ENCODE peak calls at places on chromosome 17, in four cellular contexts. One of them, this sample, is unnamed.

GRCh38 chr17:75848523-75849303 is 4.5 kb upstream of the UNC13D start:
- DNase-seq in transverse colon: peak; percentile 88
- DNase-seq in body of pancreas: peak; percentile 90
- DNase-seq in heart right ventricle: peak; percentile 79
- DNase-seq in this sample: peak; percentile 90

GRCh38 chr17:76131692-76132573 is 9.1 kb downstream of the FOXJ1 start:
- DNase-seq in transverse colon: no peak
- DNase-seq in body of pancreas: no peak
- DNase-seq in heart right ventricle: no peak
- DNase-seq in this sample: no peak

GRCh38 chr17:29443041-29443440 is 52.9 kb downstream of the TAOK1 start:
- DNase-seq in transverse colon: no peak
- DNase-seq in body of pancreas: no peak
- DNase-seq in heart right ventricle: no peak
- DNase-seq in this sample: no peak

GRCh38 chr17:22517716-22518115 is 825.4 kb downstream of the KCNJ18 start:
- DNase-seq in transverse colon: no peak
- DNase-seq in body of pancreas: no peak
- DNase-seq in heart right ventricle: no peak
- DNase-seq in this sample: no peak

GRCh38 chr17:19574956-19575355 is 41.3 kb downstream of the SLC47A1 start:
- DNase-seq in transverse colon: no peak
- DNase-seq in body of pancreas: no peak
- DNase-seq in heart right ventricle: no peak
- DNase-seq in this sample: no peak

GRCh38 chr17:37741334-37742113 is 3.3 kb downstream of the HNF1B start:
- DNase-seq in transverse colon: no peak
- DNase-seq in body of pancreas: no peak
- DNase-seq in heart right ventricle: no peak
- DNase-seq in this sample: no peak

GRCh38 chr17:83179811-83180210 is 100.4 kb downstream of the METRNL start:
- DNase-seq in transverse colon: no peak
- DNase-seq in body of pancreas: no peak
- DNase-seq in heart right ventricle: no peak
- DNase-seq in this sample: no peak

GRCh38 chr17:74619077-74619673 is 4.4 kb downstream of the CD300E start:
- DNase-seq in transverse colon: no peak
- DNase-seq in body of pancreas: peak; percentile 20
- DNase-seq in heart right ventricle: no peak
- DNase-seq in this sample: no peak

GRCh38 chr17:39595928-39596327 is 11.8 kb downstream of the NEUROD2 start:
- DNase-seq in transverse colon: no peak
- DNase-seq in body of pancreas: no peak
- DNase-seq in heart right ventricle: no peak
- DNase-seq in this sample: no peak

GRCh38 chr17:8843344-8843743 is 24.1 kb downstream of the PIK3R6 start:
- DNase-seq in transverse colon: no peak
- DNase-seq in body of pancreas: no peak
- DNase-seq in heart right ventricle: no peak
- DNase-seq in this sample: no peak

GRCh38 chr17:60392845-60393702 is 1.1 kb upstream of the USP32 start:
- DNase-seq in transverse colon: peak; percentile 59
- DNase-seq in body of pancreas: peak; percentile 71
- DNase-seq in heart right ventricle: no peak
- DNase-seq in this sample: peak; percentile 43

GRCh38 chr17:79183221-79184158 is 108.9 kb downstream of the ENGASE start:
- DNase-seq in transverse colon: no peak
- DNase-seq in body of pancreas: no peak
- DNase-seq in heart right ventricle: no peak
- DNase-seq in this sample: no peak

GRCh38 chr17:44970136-44970737 is 2.1 kb upstream of the C1QL1 start:
- DNase-seq in transverse colon: peak; percentile 39
- DNase-seq in body of pancreas: peak; percentile 22
- DNase-seq in heart right ventricle: peak; percentile 45
- DNase-seq in this sample: no peak

GRCh38 chr17:12509836-12510235 is 155.9 kb upstream of the MYOCD start:
- DNase-seq in transverse colon: no peak
- DNase-seq in body of pancreas: no peak
- DNase-seq in heart right ventricle: no peak
- DNase-seq in this sample: no peak

GRCh38 chr17:82687375-82687861 is 11.1 kb downstream of the RAB40B start:
- DNase-seq in transverse colon: no peak
- DNase-seq in body of pancreas: peak; percentile 37
- DNase-seq in heart right ventricle: no peak
- DNase-seq in this sample: peak; percentile 22

GRCh38 chr17:51372345-51373004 is 112.1 kb downstream of the UTP18 start:
- DNase-seq in transverse colon: peak; percentile 13
- DNase-seq in body of pancreas: peak; percentile 17
- DNase-seq in heart right ventricle: no peak
- DNase-seq in this sample: no peak

GRCh38 chr17:6427284-6427781 is 7.6 kb downstream of the AIPL1 start:
- DNase-seq in transverse colon: no peak
- DNase-seq in body of pancreas: no peak
- DNase-seq in heart right ventricle: no peak
- DNase-seq in this sample: no peak

GRCh38 chr17:37024181-37024637 is 75.5 kb downstream of the AATF start:
- DNase-seq in transverse colon: no peak
- DNase-seq in body of pancreas: no peak
- DNase-seq in heart right ventricle: no peak
- DNase-seq in this sample: no peak

GRCh38 chr17:21252289-21252874 is 828 bp downstream of the NATD1 start:
- DNase-seq in transverse colon: no peak
- DNase-seq in body of pancreas: no peak
- DNase-seq in heart right ventricle: no peak
- DNase-seq in this sample: no peak

GRCh38 chr17:62963296-62963695 is 2.7 kb upstream of the TANC2 start:
- DNase-seq in transverse colon: no peak
- DNase-seq in body of pancreas: no peak
- DNase-seq in heart right ventricle: no peak
- DNase-seq in this sample: no peak

GRCh38 chr17:77068915-77069314 is 71.9 kb upstream of the SEC14L1 start:
- DNase-seq in transverse colon: no peak
- DNase-seq in body of pancreas: no peak
- DNase-seq in heart right ventricle: no peak
- DNase-seq in this sample: no peak

GRCh38 chr17:32370426-32370825 is 20.5 kb downstream of the ZNF207 start:
- DNase-seq in transverse colon: no peak
- DNase-seq in body of pancreas: no peak
- DNase-seq in heart right ventricle: no peak
- DNase-seq in this sample: no peak

GRCh38 chr17:69434164-69434579 is 19.7 kb downstream of the MAP2K6 start:
- DNase-seq in transverse colon: no peak
- DNase-seq in body of pancreas: no peak
- DNase-seq in heart right ventricle: no peak
- DNase-seq in this sample: no peak

GRCh38 chr17:62737513-62737912 is 70.6 kb downstream of the MARCHF10 start:
- DNase-seq in transverse colon: no peak
- DNase-seq in body of pancreas: no peak
- DNase-seq in heart right ventricle: no peak
- DNase-seq in this sample: no peak

GRCh38 chr17:142102-142661 is 4.8 kb downstream of the SCGB1C2 start:
- DNase-seq in transverse colon: no peak
- DNase-seq in body of pancreas: peak; percentile 52
- DNase-seq in heart right ventricle: no peak
- DNase-seq in this sample: no peak

GRCh38 chr17:38742431-38743308 is 5.5 kb downstream of the PCGF2 start:
- DNase-seq in transverse colon: peak; percentile 68
- DNase-seq in body of pancreas: peak; percentile 71
- DNase-seq in heart right ventricle: no peak
- DNase-seq in this sample: no peak

GRCh38 chr17:82007228-82007494 is 15.5 kb downstream of the CENPX start:
- DNase-seq in transverse colon: no peak
- DNase-seq in body of pancreas: no peak
- DNase-seq in heart right ventricle: no peak
- DNase-seq in this sample: no peak

GRCh38 chr17:78729636-78730035 is 52.4 kb downstream of the CYTH1 start:
- DNase-seq in transverse colon: no peak
- DNase-seq in body of pancreas: no peak
- DNase-seq in heart right ventricle: no peak
- DNase-seq in this sample: no peak

GRCh38 chr17:27078296-27078695 is 215.6 kb upstream of the WSB1 start:
- DNase-seq in transverse colon: no peak
- DNase-seq in body of pancreas: no peak
- DNase-seq in heart right ventricle: no peak
- DNase-seq in this sample: no peak
- H3K9me3 ChIP-seq in transverse colon: no peaks in the 10 kb centered on the region
- H3K9me3 ChIP-seq in body of pancreas: no peaks in the 10 kb centered on the region
- H3K9me3 ChIP-seq in heart right ventricle: no peaks in the 10 kb centered on the region
- H3K9me3 ChIP-seq in this sample: peaks cover 4% of the 10 kb centered on the region

GRCh38 chr17:55410722-55411462 is 10.7 kb downstream of the MMD start:
- DNase-seq in transverse colon: no peak
- DNase-seq in body of pancreas: no peak
- DNase-seq in heart right ventricle: no peak
- DNase-seq in this sample: no peak

GRCh38 chr17:55405600-55405999 is 16.0 kb downstream of the MMD start:
- DNase-seq in transverse colon: no peak
- DNase-seq in body of pancreas: no peak
- DNase-seq in heart right ventricle: no peak
- DNase-seq in this sample: no peak

GRCh38 chr17:55407641-55408566 is 13.7 kb downstream of the MMD start:
- DNase-seq in transverse colon: no peak
- DNase-seq in body of pancreas: no peak
- DNase-seq in heart right ventricle: no peak
- DNase-seq in this sample: no peak

GRCh38 chr17:55411463-55411855 is 10.2 kb downstream of the MMD start:
- DNase-seq in transverse colon: no peak
- DNase-seq in body of pancreas: no peak
- DNase-seq in heart right ventricle: no peak
- DNase-seq in this sample: no peak

GRCh38 chr17:55409030-55409800 is 12.4 kb downstream of the MMD start:
- DNase-seq in transverse colon: no peak
- DNase-seq in body of pancreas: no peak
- DNase-seq in heart right ventricle: no peak
- DNase-seq in this sample: no peak
- H3K36me3 ChIP-seq in transverse colon: peaks cover 36% of the 10 kb centered on the region
- H3K36me3 ChIP-seq in body of pancreas: peaks cover 5% of the 10 kb centered on the region
- H3K36me3 ChIP-seq in heart right ventricle: peaks cover 99% of the 10 kb centered on the region
- H3K36me3 ChIP-seq in this sample: no peaks in the 10 kb centered on the region

DNA sequence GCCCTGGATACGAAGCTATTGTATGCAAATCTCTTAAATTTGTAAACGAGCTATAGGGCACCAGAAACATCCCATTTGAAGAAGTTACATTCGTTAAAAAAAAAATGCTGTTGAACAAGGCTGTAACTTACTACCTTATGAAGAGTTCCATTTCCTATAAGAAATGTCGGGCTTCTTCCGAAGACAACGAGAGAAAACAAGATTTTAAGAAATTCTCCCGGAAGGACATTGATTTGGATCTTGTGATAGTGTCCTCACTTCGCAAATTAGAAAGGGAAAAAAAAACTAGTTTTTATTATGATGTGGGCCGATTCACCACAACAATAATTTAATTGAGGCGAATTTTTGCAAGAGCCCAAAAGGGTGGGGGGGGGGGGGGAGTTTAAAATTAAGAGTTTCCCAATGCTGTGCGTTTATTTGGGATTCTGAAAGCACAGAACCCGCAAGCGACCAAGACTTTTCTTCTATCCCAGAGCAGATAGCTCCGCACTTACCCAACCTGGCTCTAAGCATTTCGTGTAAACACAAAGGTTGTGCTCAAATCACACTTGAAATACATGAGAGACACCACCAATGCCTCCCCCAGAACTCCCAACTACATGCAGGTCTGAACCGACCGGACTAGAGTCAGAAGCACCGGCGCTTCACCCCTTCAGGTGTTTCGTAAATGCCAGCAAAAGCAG is 1.4 kb upstream of the SOX9 start:
- DNase-seq in transverse colon: no peak
- DNase-seq in body of pancreas: no peak
- DNase-seq in heart right ventricle: no peak
- DNase-seq in this sample: no peak
- H3K4me3 ChIP-seq in transverse colon: no peak overlapping the region
- H3K4me3 ChIP-seq in body of pancreas: peak overlapping the region; percentile 44
- H3K4me3 ChIP-seq in heart right ventricle: peak overlapping the region; percentile 62
- H3K4me3 ChIP-seq in this sample: no peak overlapping the region

DNA sequence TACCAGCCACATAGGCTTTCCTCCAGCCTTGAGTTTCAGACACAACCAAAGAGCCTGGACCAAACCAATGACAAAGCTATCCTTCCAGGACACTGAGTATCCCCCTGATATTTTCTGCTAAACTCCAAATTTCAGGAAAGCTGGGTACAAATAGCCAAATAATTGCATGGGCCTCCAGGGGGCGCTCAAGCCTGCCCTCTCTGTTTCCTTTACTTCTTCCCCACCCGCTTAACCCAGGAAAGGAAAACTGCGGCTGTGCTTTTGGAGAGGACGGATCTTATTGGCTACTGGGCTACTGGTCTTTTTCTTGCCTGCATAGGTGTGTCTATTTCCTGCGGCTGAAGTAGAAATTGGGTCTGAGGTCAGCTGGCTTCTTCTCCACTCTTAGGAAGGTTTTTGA is 30.1 kb downstream of the GNGT2 start:
- DNase-seq in transverse colon: peak; percentile 74
- DNase-seq in body of pancreas: peak; percentile 75
- DNase-seq in heart right ventricle: peak; percentile 59
- DNase-seq in this sample: peak; percentile 73
- H3K9me3 ChIP-seq in transverse colon: peaks cover 19% of the 10 kb centered on the region
- H3K9me3 ChIP-seq in body of pancreas: peaks cover 3% of the 10 kb centered on the region
- H3K9me3 ChIP-seq in heart right ventricle: peaks cover 28% of the 10 kb centered on the region
- H3K9me3 ChIP-seq in this sample: peaks cover 25% of the 10 kb centered on the region

GRCh38 chr17:7513850-7514419 is 29.8 kb downstream of the POLR2A start:
- DNase-seq in transverse colon: no peak
- DNase-seq in body of pancreas: no peak
- DNase-seq in heart right ventricle: no peak
- DNase-seq in this sample: no peak
- H3K36me3 ChIP-seq in transverse colon: peaks cover 29% of the 10 kb centered on the region
- H3K36me3 ChIP-seq in body of pancreas: peaks cover 32% of the 10 kb centered on the region
- H3K36me3 ChIP-seq in heart right ventricle: peaks cover 58% of the 10 kb centered on the region
- H3K36me3 ChIP-seq in this sample: peaks cover 12% of the 10 kb centered on the region

GRCh38 chr17:17300624-17301568 is 2.3 kb upstream of the NT5M start:
- DNase-seq in transverse colon: peak; percentile 52
- DNase-seq in body of pancreas: peak; percentile 73
- DNase-seq in heart right ventricle: peak; percentile 44
- DNase-seq in this sample: peak; percentile 56
- H3K4me3 ChIP-seq in transverse colon: no peak overlapping the region
- H3K4me3 ChIP-seq in body of pancreas: no peak overlapping the region
- H3K4me3 ChIP-seq in heart right ventricle: peak overlapping the region; percentile 50
- H3K4me3 ChIP-seq in this sample: no peak overlapping the region

GRCh38 chr17:15892679-15893332 is 52.1 kb upstream of the ADORA2B start:
- DNase-seq in transverse colon: no peak
- DNase-seq in body of pancreas: no peak
- DNase-seq in heart right ventricle: no peak
- DNase-seq in this sample: no peak
- H3K9me3 ChIP-seq in transverse colon: no peaks in the 10 kb centered on the region
- H3K9me3 ChIP-seq in body of pancreas: no peaks in the 10 kb centered on the region
- H3K9me3 ChIP-seq in heart right ventricle: no peaks in the 10 kb centered on the region
- H3K9me3 ChIP-seq in this sample: no peaks in the 10 kb centered on the region

GRCh38 chr17:4028436-4028835 is 64.2 kb upstream of the ATP2A3 start:
- DNase-seq in transverse colon: no peak
- DNase-seq in body of pancreas: no peak
- DNase-seq in heart right ventricle: no peak
- DNase-seq in this sample: no peak
- H3K36me3 ChIP-seq in transverse colon: peaks cover 94% of the 10 kb centered on the region
- H3K36me3 ChIP-seq in body of pancreas: peaks cover 16% of the 10 kb centered on the region
- H3K36me3 ChIP-seq in heart right ventricle: peaks cover 100% of the 10 kb centered on the region
- H3K36me3 ChIP-seq in this sample: peaks cover 30% of the 10 kb centered on the region